ENCODE peak calls at places on chromosomes 11 and 22, in five cellular contexts. R is heart left ventricle, H is body of pancreas, B is adrenal gland, U is tibial nerve. L is an unnamed sample. For H3K4me1 and H3K36me3, the result is how much of the 10 kb centered on the place peaks cover.

GRCh38 chr22:23549198-23549595 is 30.9 kb downstream of the IGLL1 start:
- DNase-seq in R (no peak), H (no peak), B (no peak), U (no peak), L (no peak)

GRCh38 chr11:129416080-129416820 is 40.6 kb downstream of the BARX2 start:
- DNase-seq in R (no peak), H (no peak), B (no peak), U (no peak), L (no peak)

GRCh38 chr11:113373306-113373705 is 14.3 kb upstream of the ANKK1 start:
- DNase-seq in R (no peak), H (no peak), B (peak), U (no peak), L (no peak)

GRCh38 chr11:36409152-36409713 is 100.8 kb downstream of the TRAF6 start:
- DNase-seq in R (no peak), H (no peak), B (no peak), U (no peak), L (no peak)

GRCh38 chr22:42396621-42397331 is 35.4 kb downstream of the NFAM1 start:
- DNase-seq in R (peak), H (no peak), B (peak), U (peak), L (no peak)

GRCh38 chr11:61700221-61700620 is 20.0 kb downstream of the DAGLA start:
- DNase-seq in R (no peak), H (peak), B (peak), U (no peak), L (peak)

GRCh38 chr11:125082611-125083311 is 19.7 kb downstream of the SLC37A2 start:
- DNase-seq in R (no peak), H (no peak), B (peak), U (no peak), L (no peak)

GRCh38 chr11:117144477-117145392 is 648 bp downstream of the PAFAH1B2 start:
- DNase-seq in R (peak), H (peak), B (peak), U (peak), L (peak)

GRCh38 chr11:64772318-64773018 is 5.9 kb downstream of the SF1 start:
- DNase-seq in R (no peak), H (no peak), B (no peak), U (no peak), L (no peak)

GRCh38 chr22:42905702-42906183 is 48.7 kb upstream of the ARFGAP3 start:
- DNase-seq in R (peak), H (peak), B (peak), U (no peak), L (peak)

GRCh38 chr11:35247863-35248262 is 108.9 kb downstream of the CD44 start:
- DNase-seq in R (no peak), H (no peak), B (no peak), U (no peak), L (no peak)

GRCh38 chr11:72740060-72740424 is 12.2 kb downstream of the ARAP1 start:
- DNase-seq in R (no peak), H (no peak), B (no peak), U (no peak), L (no peak)

GRCh38 chr11:106642331-106642730 is 375.9 kb downstream of the GUCY1A2 start:
- DNase-seq in R (no peak), H (no peak), B (no peak), U (no peak), L (no peak)

GRCh38 chr11:132992838-132993680 is 539.2 kb downstream of the OPCML start:
- DNase-seq in R (no peak), H (no peak), B (no peak), U (no peak), L (no peak)

GRCh38 chr11:2791139-2791520 is 91.3 kb upstream of the KCNQ1OT1 start:
- DNase-seq in R (peak), H (peak), B (no peak), U (no peak), L (no peak)

GRCh38 chr11:11972942-11973341 is 35.5 kb downstream of the DKK3 start:
- DNase-seq in R (no peak), H (no peak), B (no peak), U (no peak), L (no peak)

GRCh38 chr22:45846952-45847351 is 130.0 kb downstream of the WNT7B start:
- DNase-seq in R (no peak), H (no peak), B (no peak), U (no peak), L (no peak)

GRCh38 chr22:49007013-49007653 is 820.5 kb downstream of the BRD1 start:
- DNase-seq in R (no peak), H (no peak), B (no peak), U (no peak), L (no peak)

GRCh38 chr11:74284466-74284865 is 27.0 kb downstream of the P4HA3 start:
- DNase-seq in R (no peak), H (no peak), B (no peak), U (no peak), L (no peak)

GRCh38 chr11:1085440-1086170 is 10.9 kb downstream of the MUC2 start:
- DNase-seq in R (no peak), H (peak), B (peak), U (no peak), L (no peak)

GRCh38 chr22:44893731-44894080 is 116.1 kb downstream of the PHF21B start:
- DNase-seq in R (no peak), H (no peak), B (no peak), U (no peak), L (no peak)

GRCh38 chr22:24093855-24094254 is 82.8 kb downstream of the CABIN1 start:
- DNase-seq in R (no peak), H (peak), B (no peak), U (no peak), L (no peak)

GRCh38 chr11:117424781-117425180 is 97.1 kb downstream of the CEP164 start:
- DNase-seq in R (no peak), H (no peak), B (no peak), U (no peak), L (no peak)

GRCh38 chr22:50310209-50310722 is 2.8 kb upstream of the PLXNB2 start:
- DNase-seq in R (peak), H (peak), B (no peak), U (no peak), L (no peak)

GRCh38 chr22:40177738-40178416 is at the start of gene TNRC6B:
- DNase-seq in R (peak), H (peak), B (peak), U (peak), L (peak)

GRCh38 chr22:39514373-39514973 is 5.9 kb upstream of the ATF4 start:
- DNase-seq in R (no peak), H (no peak), B (no peak), U (peak), L (no peak)

GRCh38 chr22:42906605-42907338 is 49.7 kb upstream of the ARFGAP3 start:
- DNase-seq in R (peak), H (no peak), B (no peak), U (peak), L (no peak)

GRCh38 chr11:110092577-110093406 is at the start of gene ZC3H12C:
- DNase-seq in R (peak), H (peak), B (peak), U (peak), L (peak)

GRCh38 chr11:90668502-90668901 is 445.7 kb upstream of the CHORDC1 start:
- DNase-seq in R (no peak), H (no peak), B (no peak), U (no peak), L (no peak)

GRCh38 chr11:75547617-75548054 is 14.4 kb upstream of the SERPINH1 start:
- DNase-seq in R (peak), H (peak), B (peak), U (peak), L (peak)

GRCh38 chr11:113273720-113274119 is 40.7 kb upstream of the TTC12 start:
- DNase-seq in R (no peak), H (no peak), B (no peak), U (no peak), L (no peak)

DNA sequence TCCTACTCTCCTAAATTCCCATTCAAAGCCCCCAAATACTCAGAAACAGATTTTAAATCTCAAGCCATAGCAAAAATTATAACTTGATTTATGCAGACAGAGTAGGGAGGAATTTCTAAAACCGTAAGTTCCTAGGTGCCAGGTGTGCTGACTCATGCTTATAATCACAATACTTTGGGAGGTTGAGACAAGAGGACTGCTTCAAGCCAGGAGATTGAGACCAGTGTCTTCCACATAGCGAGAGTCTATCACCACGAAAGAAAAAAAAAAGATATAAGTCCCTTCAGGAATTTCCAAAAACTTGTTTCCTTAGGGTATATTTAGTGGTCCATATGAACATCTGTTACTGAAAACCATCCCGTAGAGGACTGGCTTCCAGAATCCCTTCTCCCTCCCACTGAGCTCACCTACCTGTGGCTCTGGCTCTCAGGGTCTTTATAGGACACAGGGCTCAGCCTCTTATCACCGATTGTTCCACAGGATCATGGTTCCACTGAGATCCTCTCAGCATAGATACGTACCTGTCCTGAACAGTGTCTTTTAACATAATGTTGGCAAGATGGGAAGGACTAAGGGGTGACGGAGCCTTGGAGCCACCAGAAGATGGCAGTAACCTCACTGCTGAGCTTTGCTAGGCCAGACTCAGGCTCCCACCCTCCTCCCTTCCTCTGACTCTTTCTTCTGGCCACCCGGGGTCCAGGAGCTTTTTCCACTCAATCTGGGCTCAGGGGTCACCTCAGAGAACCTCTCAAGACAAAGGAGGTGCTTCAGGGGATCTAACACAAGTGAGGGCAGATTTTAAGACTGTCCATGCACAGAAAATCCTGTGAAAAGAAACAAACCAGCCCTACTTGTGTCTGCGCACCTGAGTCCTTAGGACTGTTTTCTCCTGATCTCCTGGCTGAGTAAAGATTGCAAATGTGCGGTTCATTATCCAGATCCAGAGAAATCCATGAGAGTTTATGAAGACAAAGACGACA is 117.5 kb upstream of the TOP3B start:
- DNase-seq in R (no peak), H (no peak), B (no peak), U (no peak), L (no peak)
- H3K4me1 ChIP-seq in R (under half), H (under half), B (under half), U (under half), L (under half)

GRCh38 chr11:119474682-119475596 is 52.0 kb upstream of the THY1 start:
- DNase-seq in R (peak), H (peak), B (peak), U (peak), L (peak)

GRCh38 chr11:119476666-119477331 is 53.8 kb upstream of the THY1 start:
- DNase-seq in R (no peak), H (no peak), B (no peak), U (no peak), L (no peak)

GRCh38 chr11:119478711-119479285 is 55.8 kb upstream of the THY1 start:
- DNase-seq in R (no peak), H (peak), B (no peak), U (no peak), L (peak)

GRCh38 chr11:119473901-119474681 is 51.1 kb upstream of the THY1 start:
- DNase-seq in R (no peak), H (no peak), B (no peak), U (no peak), L (no peak)

DNA sequence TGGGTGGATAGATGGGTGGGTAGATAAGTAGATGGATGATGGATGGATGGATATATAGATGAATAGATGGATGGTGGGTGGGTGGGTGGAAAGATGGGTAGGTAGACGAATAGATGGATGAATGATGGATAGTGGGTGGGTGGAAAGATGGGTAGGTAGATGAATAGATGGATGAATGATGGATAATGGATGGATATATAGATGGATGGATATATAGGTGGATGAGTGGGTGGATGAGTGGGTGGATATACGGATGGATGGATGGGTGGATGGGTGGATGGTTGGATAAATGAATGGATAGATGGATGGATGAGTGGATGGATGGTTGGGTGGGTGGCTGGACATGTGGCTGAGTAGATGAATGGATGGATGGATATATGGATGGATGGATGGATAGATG is 53.1 kb upstream of the THY1 start:
- DNase-seq in R (no peak), H (no peak), B (no peak), U (no peak), L (no peak)
- H3K36me3 ChIP-seq in R (under half), H (under half), B (under half), U (under half), L (under half)

GRCh38 chr11:65780770-65781151 is at the start of gene AP5B1:
- DNase-seq in R (peak), H (peak), B (peak), U (no peak), L (peak)
- TF ChIP-seq POLR2A in R (no peak), H (peak), B (peak), U (peak), L (peak)

DNA sequence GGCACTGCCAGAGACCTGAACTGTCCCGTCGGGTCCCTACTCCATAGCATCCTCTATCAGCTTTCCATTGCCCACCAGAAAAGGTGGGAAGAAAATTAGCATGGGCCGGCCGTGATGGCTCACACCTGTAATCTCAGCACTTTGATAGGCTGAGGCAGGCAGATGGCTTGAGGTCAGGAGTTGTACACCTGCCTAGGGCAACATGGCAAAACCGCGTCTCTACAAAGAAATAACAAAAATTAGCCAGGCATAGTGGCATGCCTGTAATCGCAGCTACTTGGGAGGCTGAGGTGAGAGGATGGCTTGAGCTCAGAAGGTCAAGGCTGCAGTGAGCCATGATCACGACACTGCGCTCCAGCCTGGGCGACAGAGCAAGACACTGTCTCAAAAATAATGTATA is 3.5 kb downstream of the SLC25A18 start:
- DNase-seq in R (no peak), H (no peak), B (no peak), U (no peak), L (no peak)
- H3K4me1 ChIP-seq in R (under half), H (under half), B (under half), U (under half), L (under half)

DNA sequence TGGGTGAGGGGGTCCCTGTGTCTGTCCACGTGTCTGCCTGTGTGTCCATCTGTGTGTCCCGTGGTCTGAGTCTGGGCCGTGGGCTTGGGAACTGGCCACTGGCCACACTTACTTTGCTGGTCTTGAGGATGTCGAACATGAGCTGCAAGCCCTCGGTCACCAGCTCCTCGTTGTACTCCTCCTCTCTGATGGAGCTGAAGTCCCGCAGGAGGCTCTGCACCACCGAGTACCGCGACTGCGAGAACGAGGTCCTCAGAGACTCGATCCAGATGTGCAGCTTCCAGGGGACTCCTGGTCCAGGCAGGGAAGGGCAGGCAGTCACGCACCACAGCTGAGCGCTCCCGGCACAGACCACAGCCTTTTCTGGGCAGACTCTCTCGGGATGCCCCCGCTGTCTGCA is 55.4 kb downstream of the NAT10 start:
- DNase-seq in R (no peak), H (no peak), B (no peak), U (no peak), L (no peak)
- H3K36me3 ChIP-seq in R (under half), H (under half), B (under half), U (half or more), L (under half)

DNA sequence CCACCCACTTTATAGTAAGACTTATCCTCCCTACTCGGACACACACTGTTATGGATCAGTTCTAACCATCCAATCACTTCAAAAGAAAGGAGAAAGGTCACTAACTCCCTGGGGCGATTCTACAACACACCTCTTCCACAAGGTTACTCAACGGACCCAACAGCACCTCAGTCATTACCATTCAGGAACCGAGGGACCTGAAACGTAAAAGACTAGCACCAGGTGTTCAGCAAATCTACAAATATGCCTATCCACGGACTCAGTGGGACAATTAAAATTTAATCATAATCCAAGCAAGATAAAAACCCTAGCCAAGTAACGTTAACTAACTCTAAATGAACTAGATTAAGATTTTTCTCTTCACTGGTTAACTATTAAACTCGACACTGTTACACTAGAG is 1.6 kb downstream of the HNRNPUL2 start:
- DNase-seq in R (no peak), H (no peak), B (no peak), U (no peak), L (no peak)
- TF ChIP-seq POLR2A in R (no peak), H (no peak), B (no peak), U (no peak), L (no peak)

GRCh38 chr11:19370100-19370861 is 129.5 kb upstream of the E2F8 start:
- DNase-seq in R (no peak), H (peak), B (peak), U (peak), L (no peak)
- H3K4me1 ChIP-seq in R (under half), H (under half), B (under half), U (under half), L (under half)

DNA sequence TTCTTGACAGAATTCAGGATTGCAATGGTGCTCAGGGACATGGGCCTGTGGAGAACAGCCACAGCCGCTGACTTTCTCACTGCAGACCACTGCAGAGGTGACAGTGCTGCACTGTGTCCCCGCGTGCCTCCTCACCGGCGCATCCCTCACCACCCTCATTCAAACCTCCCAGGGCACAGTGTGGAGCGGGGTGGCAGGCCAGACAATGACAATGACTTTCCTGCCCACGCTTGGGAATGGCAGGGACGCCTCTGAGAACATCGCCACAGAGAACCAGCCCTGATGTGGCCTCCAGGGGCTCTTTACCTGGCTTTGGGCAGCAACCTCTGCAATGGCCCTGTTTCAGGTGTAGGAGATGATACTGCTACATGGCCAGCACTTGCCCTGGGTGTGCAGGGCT is 65.7 kb downstream of the NCAPD3 start:
- DNase-seq in R (no peak), H (no peak), B (no peak), U (no peak), L (no peak)
- H3K36me3 ChIP-seq in R (under half), H (under half), B (half or more), U (half or more), L (under half)

L was measured in prostate gland.